ENCODE peak calls at places on chromosomes 4 and X, in four cellular contexts. One of them, this sample, is unnamed.

GRCh38 chr4:33025236-33025635 is 2305.1 kb downstream of the PCDH7 start:
- DNase-seq in body of pancreas: no peak
- DNase-seq in non-pigmented ciliary epithelial cell: no peak
- DNase-seq in activated CD8-positive, alpha-beta memory T cell treated with anti-CD3 and anti-CD28 coated beads for 4 hours: no peak
- DNase-seq in this sample: no peak

GRCh38 chr4:182384496-182385155 is 141.4 kb downstream of the TENM3 start:
- DNase-seq in body of pancreas: no peak
- DNase-seq in non-pigmented ciliary epithelial cell: no peak
- DNase-seq in activated CD8-positive, alpha-beta memory T cell treated with anti-CD3 and anti-CD28 coated beads for 4 hours: no peak
- DNase-seq in this sample: no peak

GRCh38 chr4:26762650-26763049 is 98.0 kb upstream of the STIM2 start:
- DNase-seq in body of pancreas: no peak
- DNase-seq in non-pigmented ciliary epithelial cell: no peak
- DNase-seq in activated CD8-positive, alpha-beta memory T cell treated with anti-CD3 and anti-CD28 coated beads for 4 hours: no peak
- DNase-seq in this sample: no peak

GRCh38 chrX:2395261-2395850 is 105.4 kb downstream of the DHRSX start:
- DNase-seq in body of pancreas: no peak
- DNase-seq in non-pigmented ciliary epithelial cell: no peak
- DNase-seq in activated CD8-positive, alpha-beta memory T cell treated with anti-CD3 and anti-CD28 coated beads for 4 hours: no peak
- DNase-seq in this sample: no peak

GRCh38 chrX:38861489-38861888 is 60.2 kb downstream of the MID1IP1 start:
- DNase-seq in body of pancreas: no peak
- DNase-seq in non-pigmented ciliary epithelial cell: no peak
- DNase-seq in activated CD8-positive, alpha-beta memory T cell treated with anti-CD3 and anti-CD28 coated beads for 4 hours: no peak
- DNase-seq in this sample: no peak

GRCh38 chrX:13074297-13075262 is 30.2 kb upstream of the FAM9C start:
- DNase-seq in body of pancreas: no peak
- DNase-seq in non-pigmented ciliary epithelial cell: no peak
- DNase-seq in activated CD8-positive, alpha-beta memory T cell treated with anti-CD3 and anti-CD28 coated beads for 4 hours: no peak
- DNase-seq in this sample: no peak

GRCh38 chrX:136028383-136028984 is 43.2 kb downstream of the SLC9A6 start:
- DNase-seq in body of pancreas: no peak
- DNase-seq in non-pigmented ciliary epithelial cell: no peak
- DNase-seq in activated CD8-positive, alpha-beta memory T cell treated with anti-CD3 and anti-CD28 coated beads for 4 hours: no peak
- DNase-seq in this sample: no peak

GRCh38 chrX:71106427-71106826 is at the start of gene CXorf65:
- DNase-seq in body of pancreas: no peak
- DNase-seq in non-pigmented ciliary epithelial cell: no peak
- DNase-seq in activated CD8-positive, alpha-beta memory T cell treated with anti-CD3 and anti-CD28 coated beads for 4 hours: no peak
- DNase-seq in this sample: no peak

GRCh38 chr4:41304221-41304620 is 47.5 kb downstream of the UCHL1 start:
- DNase-seq in body of pancreas: peak; percentile 22
- DNase-seq in non-pigmented ciliary epithelial cell: no peak
- DNase-seq in activated CD8-positive, alpha-beta memory T cell treated with anti-CD3 and anti-CD28 coated beads for 4 hours: no peak
- DNase-seq in this sample: no peak

GRCh38 chr4:173530326-173531062 is 465 bp upstream of the HAND2 start:
- DNase-seq in body of pancreas: no peak
- DNase-seq in non-pigmented ciliary epithelial cell: no peak
- DNase-seq in activated CD8-positive, alpha-beta memory T cell treated with anti-CD3 and anti-CD28 coated beads for 4 hours: no peak
- DNase-seq in this sample: peak; percentile 46

GRCh38 chr4:38866973-38867477 is 581 bp upstream of the FAM114A1 start:
- DNase-seq in body of pancreas: no peak
- DNase-seq in non-pigmented ciliary epithelial cell: no peak
- DNase-seq in activated CD8-positive, alpha-beta memory T cell treated with anti-CD3 and anti-CD28 coated beads for 4 hours: no peak
- DNase-seq in this sample: no peak

GRCh38 chr4:67871867-67872266 is 11.9 kb downstream of the TMPRSS11D start:
- DNase-seq in body of pancreas: no peak
- DNase-seq in non-pigmented ciliary epithelial cell: peak; percentile 28
- DNase-seq in activated CD8-positive, alpha-beta memory T cell treated with anti-CD3 and anti-CD28 coated beads for 4 hours: no peak
- DNase-seq in this sample: no peak

This sample was measured in mesothelial cell of epicardium.